ENCODE peak calls at places on chromosomes 16 and 17, in five cellular contexts. One of them, this sample, is unnamed.

GRCh38 chr16:71837150-71837549 is 8.6 kb upstream of the ATXN1L start:
- DNase-seq in colonic mucosa: no peak
- DNase-seq in SK-N-MC: no peak
- DNase-seq in AG04450: no peak
- DNase-seq in CD4-positive, CD25-positive, alpha-beta regulatory T cell: no peak
- DNase-seq in this sample: no peak

GRCh38 chr17:77110006-77110374 is 30.8 kb upstream of the SEC14L1 start:
- DNase-seq in colonic mucosa: no peak
- DNase-seq in SK-N-MC: no peak
- DNase-seq in AG04450: no peak
- DNase-seq in CD4-positive, CD25-positive, alpha-beta regulatory T cell: peak; percentile 50
- DNase-seq in this sample: no peak

GRCh38 chr16:30903002-30903401 is 6.6 kb downstream of the CTF1 start:
- DNase-seq in colonic mucosa: no peak
- DNase-seq in SK-N-MC: no peak
- DNase-seq in AG04450: no peak
- DNase-seq in CD4-positive, CD25-positive, alpha-beta regulatory T cell: peak; percentile 70
- DNase-seq in this sample: no peak

GRCh38 chr16:2511128-2511785 is 2.5 kb upstream of the ATP6V0C start:
- DNase-seq in colonic mucosa: peak; percentile 69
- DNase-seq in SK-N-MC: no peak
- DNase-seq in AG04450: peak; percentile 20
- DNase-seq in CD4-positive, CD25-positive, alpha-beta regulatory T cell: no peak
- DNase-seq in this sample: peak; percentile 34

GRCh38 chr17:74396567-74396966 is 29.3 kb downstream of the GPR142 start:
- DNase-seq in colonic mucosa: no peak
- DNase-seq in SK-N-MC: no peak
- DNase-seq in AG04450: no peak
- DNase-seq in CD4-positive, CD25-positive, alpha-beta regulatory T cell: no peak
- DNase-seq in this sample: no peak

GRCh38 chr16:67613808-67614207 is 31.1 kb upstream of the CARMIL2 start:
- DNase-seq in colonic mucosa: no peak
- DNase-seq in SK-N-MC: no peak
- DNase-seq in AG04450: no peak
- DNase-seq in CD4-positive, CD25-positive, alpha-beta regulatory T cell: peak; percentile 12
- DNase-seq in this sample: no peak

GRCh38 chr16:4734730-4735575 is 616 bp downstream of the DNAAF8 start:
- DNase-seq in colonic mucosa: peak; percentile 95
- DNase-seq in SK-N-MC: peak; percentile 18
- DNase-seq in AG04450: peak; percentile 53
- DNase-seq in CD4-positive, CD25-positive, alpha-beta regulatory T cell: peak; percentile 91
- DNase-seq in this sample: peak; percentile 82

GRCh38 chr16:46915483-46916025 is 31.4 kb downstream of the GPT2 start:
- DNase-seq in colonic mucosa: no peak
- DNase-seq in SK-N-MC: no peak
- DNase-seq in AG04450: no peak
- DNase-seq in CD4-positive, CD25-positive, alpha-beta regulatory T cell: no peak
- DNase-seq in this sample: no peak

GRCh38 chr16:7021653-7022275 is 310.9 kb upstream of the RBFOX1 start:
- DNase-seq in colonic mucosa: no peak
- DNase-seq in SK-N-MC: no peak
- DNase-seq in AG04450: no peak
- DNase-seq in CD4-positive, CD25-positive, alpha-beta regulatory T cell: no peak
- DNase-seq in this sample: no peak

GRCh38 chr17:27895110-27895895 is 2.1 kb upstream of the LYRM9 start:
- DNase-seq in colonic mucosa: no peak
- DNase-seq in SK-N-MC: no peak
- DNase-seq in AG04450: no peak
- DNase-seq in CD4-positive, CD25-positive, alpha-beta regulatory T cell: no peak
- DNase-seq in this sample: no peak

GRCh38 chr16:20768121-20768520 is 4.3 kb downstream of the ACSM3 start:
- DNase-seq in colonic mucosa: no peak
- DNase-seq in SK-N-MC: no peak
- DNase-seq in AG04450: no peak
- DNase-seq in CD4-positive, CD25-positive, alpha-beta regulatory T cell: no peak
- DNase-seq in this sample: no peak

GRCh38 chr16:31331141-31331764 is 23.7 kb upstream of the ITGAX start:
- DNase-seq in colonic mucosa: no peak
- DNase-seq in SK-N-MC: no peak
- DNase-seq in AG04450: no peak
- DNase-seq in CD4-positive, CD25-positive, alpha-beta regulatory T cell: peak; percentile 78
- DNase-seq in this sample: no peak

GRCh38 chr17:43018008-43018853 is 4.0 kb downstream of the VAT1 start:
- DNase-seq in colonic mucosa: no peak
- DNase-seq in SK-N-MC: no peak
- DNase-seq in AG04450: no peak
- DNase-seq in CD4-positive, CD25-positive, alpha-beta regulatory T cell: no peak
- DNase-seq in this sample: no peak

GRCh38 chr16:74730049-74730683 is 29.5 kb upstream of the MLKL start:
- DNase-seq in colonic mucosa: peak; percentile 86
- DNase-seq in SK-N-MC: no peak
- DNase-seq in AG04450: no peak
- DNase-seq in CD4-positive, CD25-positive, alpha-beta regulatory T cell: no peak
- DNase-seq in this sample: no peak

GRCh38 chr17:8680402-8680801 is 49.9 kb upstream of the MYH10 start:
- DNase-seq in colonic mucosa: no peak
- DNase-seq in SK-N-MC: no peak
- DNase-seq in AG04450: no peak
- DNase-seq in CD4-positive, CD25-positive, alpha-beta regulatory T cell: no peak
- DNase-seq in this sample: no peak

GRCh38 chr17:65556014-65556909 is 5.2 kb downstream of the AXIN2 start:
- DNase-seq in colonic mucosa: peak; percentile 97
- DNase-seq in SK-N-MC: no peak
- DNase-seq in AG04450: no peak
- DNase-seq in CD4-positive, CD25-positive, alpha-beta regulatory T cell: peak; percentile 82
- DNase-seq in this sample: peak; percentile 57

GRCh38 chr16:88673685-88674398 is 11.0 kb upstream of the MVD start:
- DNase-seq in colonic mucosa: no peak
- DNase-seq in SK-N-MC: no peak
- DNase-seq in AG04450: no peak
- DNase-seq in CD4-positive, CD25-positive, alpha-beta regulatory T cell: no peak
- DNase-seq in this sample: no peak

GRCh38 chr16:22183901-22184614 is 21.8 kb downstream of the SDR42E2 start:
- DNase-seq in colonic mucosa: no peak
- DNase-seq in SK-N-MC: no peak
- DNase-seq in AG04450: no peak
- DNase-seq in CD4-positive, CD25-positive, alpha-beta regulatory T cell: no peak
- DNase-seq in this sample: no peak

GRCh38 chr17:47955497-47956461 is 1.9 kb downstream of the PRR15L start:
- DNase-seq in colonic mucosa: peak; percentile 73
- DNase-seq in SK-N-MC: no peak
- DNase-seq in AG04450: no peak
- DNase-seq in CD4-positive, CD25-positive, alpha-beta regulatory T cell: no peak
- DNase-seq in this sample: no peak

GRCh38 chr17:4586043-4586442 is 1.7 kb downstream of the SMTNL2 start:
- DNase-seq in colonic mucosa: no peak
- DNase-seq in SK-N-MC: no peak
- DNase-seq in AG04450: no peak
- DNase-seq in CD4-positive, CD25-positive, alpha-beta regulatory T cell: no peak
- DNase-seq in this sample: no peak

GRCh38 chr17:61474235-61474927 is 22.2 kb downstream of the TBX4 start:
- DNase-seq in colonic mucosa: no peak
- DNase-seq in SK-N-MC: no peak
- DNase-seq in AG04450: no peak
- DNase-seq in CD4-positive, CD25-positive, alpha-beta regulatory T cell: no peak
- DNase-seq in this sample: no peak

GRCh38 chr17:61477204-61477834 is 25.1 kb downstream of the TBX4 start:
- DNase-seq in colonic mucosa: no peak
- DNase-seq in SK-N-MC: no peak
- DNase-seq in AG04450: no peak
- DNase-seq in CD4-positive, CD25-positive, alpha-beta regulatory T cell: no peak
- DNase-seq in this sample: no peak

GRCh38 chr17:61476476-61477203 is 24.4 kb downstream of the TBX4 start:
- DNase-seq in colonic mucosa: no peak
- DNase-seq in SK-N-MC: no peak
- DNase-seq in AG04450: no peak
- DNase-seq in CD4-positive, CD25-positive, alpha-beta regulatory T cell: no peak
- DNase-seq in this sample: no peak

GRCh38 chr17:61474934-61475333 is 22.7 kb downstream of the TBX4 start:
- DNase-seq in colonic mucosa: no peak
- DNase-seq in SK-N-MC: no peak
- DNase-seq in AG04450: no peak
- DNase-seq in CD4-positive, CD25-positive, alpha-beta regulatory T cell: no peak
- DNase-seq in this sample: no peak

GRCh38 chr17:61475726-61476125 is 23.5 kb downstream of the TBX4 start:
- DNase-seq in colonic mucosa: no peak
- DNase-seq in SK-N-MC: no peak
- DNase-seq in AG04450: no peak
- DNase-seq in CD4-positive, CD25-positive, alpha-beta regulatory T cell: no peak
- DNase-seq in this sample: no peak
- H3K27ac ChIP-seq in colonic mucosa: no peak overlapping the region
- H3K27ac ChIP-seq in SK-N-MC: no peak overlapping the region
- H3K27ac ChIP-seq in AG04450: no peak overlapping the region
- H3K27ac ChIP-seq in CD4-positive, CD25-positive, alpha-beta regulatory T cell: no peak overlapping the region
- H3K27ac ChIP-seq in this sample: no peak overlapping the region

DNA sequence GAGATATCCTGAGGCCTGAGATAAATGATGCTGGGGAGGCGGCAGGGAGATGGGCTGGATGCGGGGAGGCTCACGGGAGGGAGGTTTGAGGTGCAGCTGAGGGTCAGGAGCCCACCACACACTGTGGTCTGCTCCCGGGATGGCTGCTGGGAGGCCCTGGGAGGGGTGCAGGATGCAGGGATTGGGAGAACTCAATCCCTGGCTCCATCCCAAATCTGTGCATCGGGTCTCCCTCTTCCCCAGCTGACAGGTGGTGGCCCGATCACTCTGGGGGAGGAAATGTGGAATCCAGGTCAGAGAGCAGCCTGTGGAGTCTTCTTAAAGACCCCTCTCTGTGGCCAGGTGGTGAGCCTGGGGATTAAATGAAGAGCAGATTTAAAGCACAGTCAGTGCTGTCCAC is 12.0 kb downstream of the PHB1 start:
- DNase-seq in colonic mucosa: no peak
- DNase-seq in SK-N-MC: no peak
- DNase-seq in AG04450: no peak
- DNase-seq in CD4-positive, CD25-positive, alpha-beta regulatory T cell: no peak
- DNase-seq in this sample: no peak
- H3K27ac ChIP-seq in colonic mucosa: no peak overlapping the region
- H3K27ac ChIP-seq in SK-N-MC: no peak overlapping the region
- H3K27ac ChIP-seq in AG04450: no peak overlapping the region
- H3K27ac ChIP-seq in CD4-positive, CD25-positive, alpha-beta regulatory T cell: no peak overlapping the region
- H3K27ac ChIP-seq in this sample: peak overlapping the region; percentile 87

GRCh38 chr17:30363715-30364202 is 15.0 kb upstream of the CPD start:
- DNase-seq in colonic mucosa: no peak
- DNase-seq in SK-N-MC: no peak
- DNase-seq in AG04450: peak; percentile 81
- DNase-seq in CD4-positive, CD25-positive, alpha-beta regulatory T cell: peak; percentile 72
- DNase-seq in this sample: peak; percentile 70
- H3K27ac ChIP-seq in colonic mucosa: no peak overlapping the region
- H3K27ac ChIP-seq in SK-N-MC: no peak overlapping the region
- H3K27ac ChIP-seq in AG04450: no peak overlapping the region
- H3K27ac ChIP-seq in CD4-positive, CD25-positive, alpha-beta regulatory T cell: peak overlapping the region; percentile 34
- H3K27ac ChIP-seq in this sample: no peak overlapping the region

GRCh38 chr17:82655523-82655922 is 7.3 kb upstream of the WDR45B start:
- DNase-seq in colonic mucosa: peak; percentile 80
- DNase-seq in SK-N-MC: no peak
- DNase-seq in AG04450: no peak
- DNase-seq in CD4-positive, CD25-positive, alpha-beta regulatory T cell: no peak
- DNase-seq in this sample: no peak
- H3K27ac ChIP-seq in colonic mucosa: peak overlapping the region; percentile 80
- H3K27ac ChIP-seq in SK-N-MC: no peak overlapping the region
- H3K27ac ChIP-seq in AG04450: no peak overlapping the region
- H3K27ac ChIP-seq in CD4-positive, CD25-positive, alpha-beta regulatory T cell: no peak overlapping the region
- H3K27ac ChIP-seq in this sample: no peak overlapping the region

GRCh38 chr16:56981729-56982271 is 7.6 kb upstream of the NLRC5 start:
- DNase-seq in colonic mucosa: no peak
- DNase-seq in SK-N-MC: no peak
- DNase-seq in AG04450: no peak
- DNase-seq in CD4-positive, CD25-positive, alpha-beta regulatory T cell: no peak
- DNase-seq in this sample: no peak
- H3K27ac ChIP-seq in colonic mucosa: no peak overlapping the region
- H3K27ac ChIP-seq in SK-N-MC: no peak overlapping the region
- H3K27ac ChIP-seq in AG04450: no peak overlapping the region
- H3K27ac ChIP-seq in CD4-positive, CD25-positive, alpha-beta regulatory T cell: no peak overlapping the region
- H3K27ac ChIP-seq in this sample: no peak overlapping the region

GRCh38 chr16:87487361-87487924 is 5.4 kb downstream of the ZCCHC14 start:
- DNase-seq in colonic mucosa: peak; percentile 90
- DNase-seq in SK-N-MC: no peak
- DNase-seq in AG04450: no peak
- DNase-seq in CD4-positive, CD25-positive, alpha-beta regulatory T cell: peak; percentile 86
- DNase-seq in this sample: no peak
- H3K27ac ChIP-seq in colonic mucosa: peak overlapping the region; percentile 60
- H3K27ac ChIP-seq in SK-N-MC: no peak overlapping the region
- H3K27ac ChIP-seq in AG04450: no peak overlapping the region
- H3K27ac ChIP-seq in CD4-positive, CD25-positive, alpha-beta regulatory T cell: peak overlapping the region; percentile 74
- H3K27ac ChIP-seq in this sample: peak overlapping the region; percentile 44

DNA sequence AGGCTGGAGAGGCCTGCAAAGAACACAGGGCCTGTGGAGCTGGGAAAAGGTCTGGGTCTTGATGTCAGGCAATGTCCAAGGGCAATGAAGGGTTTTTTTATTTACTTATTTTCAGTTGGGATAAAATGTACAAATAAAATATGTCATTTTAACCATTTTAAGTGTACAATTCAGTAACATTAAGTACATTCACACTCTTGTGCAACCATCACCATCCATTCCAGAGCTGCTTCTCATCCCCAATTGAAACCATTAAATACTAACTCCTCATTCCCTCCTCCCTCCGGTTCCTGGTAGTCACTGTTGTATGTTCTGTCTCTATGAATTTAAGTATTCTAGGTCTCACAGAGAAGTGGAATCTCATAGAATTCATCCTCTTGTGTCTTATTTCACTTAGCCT is 444.7 kb downstream of the HS3ST3B1 start:
- DNase-seq in colonic mucosa: no peak
- DNase-seq in SK-N-MC: no peak
- DNase-seq in AG04450: no peak
- DNase-seq in CD4-positive, CD25-positive, alpha-beta regulatory T cell: no peak
- DNase-seq in this sample: no peak
- H3K27ac ChIP-seq in colonic mucosa: no peak overlapping the region
- H3K27ac ChIP-seq in SK-N-MC: no peak overlapping the region
- H3K27ac ChIP-seq in AG04450: no peak overlapping the region
- H3K27ac ChIP-seq in CD4-positive, CD25-positive, alpha-beta regulatory T cell: no peak overlapping the region
- H3K27ac ChIP-seq in this sample: no peak overlapping the region

GRCh38 chr17:80817861-80818260 is 173.8 kb upstream of the CHMP6 start:
- DNase-seq in colonic mucosa: no peak
- DNase-seq in SK-N-MC: no peak
- DNase-seq in AG04450: no peak
- DNase-seq in CD4-positive, CD25-positive, alpha-beta regulatory T cell: no peak
- DNase-seq in this sample: no peak
- H3K27ac ChIP-seq in colonic mucosa: no peak overlapping the region
- H3K27ac ChIP-seq in SK-N-MC: no peak overlapping the region
- H3K27ac ChIP-seq in AG04450: no peak overlapping the region
- H3K27ac ChIP-seq in CD4-positive, CD25-positive, alpha-beta regulatory T cell: no peak overlapping the region
- H3K27ac ChIP-seq in this sample: no peak overlapping the region

This sample was measured in caudate nucleus.